ENCODE peak calls at places on chromosomes 4 and X, in eight cellular contexts. L is left ventricle myocardium inferior, M is PC-3, V is HFFc6, P is foreskin fibroblast, A is upper lobe of right lung, I is dorsolateral prefrontal cortex, C is GM23338. Q is an unnamed sample.

GRCh38 chrX:69165116-69165651 is at the start of gene PJA1:
- DNase-seq in P (peak), M (peak), A (peak), I (peak), C (peak), V (peak), L (peak), Q (no peak)

GRCh38 chr4:169723207-169723606 is 34.5 kb downstream of the HPF1 start:
- DNase-seq in P (peak), A (no peak), V (no peak), M (peak), L (no peak), C (peak), I (no peak), Q (no peak)

GRCh38 chrX:12802741-12803140 is 11.5 kb downstream of the PRPS2 start:
- DNase-seq in C (no peak), P (no peak), M (no peak), V (no peak), L (no peak), A (no peak), I (no peak), Q (no peak)

GRCh38 chr4:163071308-163071707 is 95.4 kb downstream of the NAF1 start:
- DNase-seq in P (no peak), A (no peak), M (peak), L (no peak), C (no peak), I (no peak), V (no peak), Q (no peak)

GRCh38 chr4:17687237-17687857 is 72.9 kb downstream of the MED28 start:
- DNase-seq in A (no peak), P (no peak), I (no peak), L (no peak), C (no peak), M (no peak), V (no peak), Q (no peak)

GRCh38 chrX:49063715-49064114 is 4.9 kb downstream of the CCDC120 start:
- DNase-seq in C (no peak), I (no peak), L (no peak), P (no peak), A (no peak), M (no peak), V (no peak), Q (no peak)

GRCh38 chr4:161332696-161333095 is 831.1 kb downstream of the FSTL5 start:
- DNase-seq in V (no peak), I (no peak), L (no peak), A (no peak), C (no peak), P (no peak), M (no peak), Q (no peak)

GRCh38 chrX:46376246-46376885 is 168.9 kb downstream of the ZNF674 start:
- DNase-seq in C (peak), P (peak), L (no peak), V (peak), I (no peak), A (no peak), M (peak), Q (no peak)

GRCh38 chr4:149531861-149532260 is 283.8 kb downstream of the IQCM start:
- DNase-seq in C (no peak), L (no peak), A (no peak), I (no peak), P (peak), V (no peak), M (peak), Q (no peak)

GRCh38 chrX:136325377-136325776 is 24.6 kb downstream of the ADGRG4 start:
- DNase-seq in C (no peak), I (no peak), A (no peak), L (no peak), P (no peak), V (no peak), M (no peak), Q (no peak)

GRCh38 chrX:12137982-12138365 is 299 bp upstream of the FRMPD4 start:
- DNase-seq in M (peak), I (no peak), V (no peak), C (peak), P (peak), L (no peak), A (no peak), Q (no peak)

GRCh38 chrX:65985922-65986588 is 53.8 kb downstream of the VSIG4 start:
- DNase-seq in L (no peak), M (peak), V (peak), C (peak), I (no peak), P (peak), A (no peak), Q (no peak)

GRCh38 chr4:144580421-144580820 is 65.5 kb upstream of the HHIP start:
- DNase-seq in I (no peak), P (no peak), M (peak), A (no peak), C (no peak), L (no peak), V (no peak), Q (no peak)

GRCh38 chr4:7422098-7422897 is 12.4 kb downstream of the PSAPL1 start:
- DNase-seq in M (no peak), I (no peak), L (peak), V (no peak), C (no peak), P (no peak), A (peak), Q (peak)

GRCh38 chr4:8709050-8709728 is 116.6 kb downstream of the CPZ start:
- DNase-seq in I (no peak), M (no peak), L (peak), P (no peak), V (no peak), A (peak), C (no peak), Q (no peak)

GRCh38 chr4:118395057-118395679 is 42.4 kb upstream of the PRSS12 start:
- DNase-seq in P (no peak), L (no peak), C (no peak), M (no peak), A (no peak), V (no peak), I (no peak), Q (no peak)

GRCh38 chrX:97000682-97001393 is 117.1 kb downstream of the RPA4 start:
- DNase-seq in P (no peak), A (no peak), M (no peak), I (no peak), L (no peak), V (no peak), C (no peak), Q (no peak)

GRCh38 chrX:147741776-147742175 is 169.9 kb upstream of the FMR1 start:
- DNase-seq in C (no peak), A (no peak), L (no peak), M (no peak), I (no peak), P (no peak), V (no peak), Q (no peak)

GRCh38 chr4:118348886-118349285 is 3.9 kb downstream of the PRSS12 start:
- DNase-seq in M (no peak), P (no peak), I (no peak), L (no peak), A (no peak), V (no peak), C (no peak), Q (no peak)

GRCh38 chr4:116400480-116400879 is 684.9 kb downstream of the TRAM1L1 start:
- DNase-seq in C (no peak), V (no peak), M (peak), L (no peak), A (no peak), P (peak), I (no peak), Q (no peak)

GRCh38 chr4:89356086-89356485 is 48.5 kb upstream of the GPRIN3 start:
- DNase-seq in L (no peak), I (no peak), M (no peak), C (no peak), A (no peak), V (no peak), P (peak), Q (no peak)

GRCh38 chr4:111016416-111016815 is 393.5 kb upstream of the PITX2 start:
- DNase-seq in L (no peak), A (no peak), M (no peak), C (no peak), V (no peak), P (no peak), I (no peak), Q (no peak)

GRCh38 chr4:80033581-80033980 is 39.4 kb downstream of the ANTXR2 start:
- DNase-seq in A (no peak), V (no peak), M (peak), L (no peak), C (peak), P (no peak), I (no peak), Q (no peak)

GRCh38 chr4:122666527-122667245 is 45.8 kb upstream of the IL21 start:
- DNase-seq in C (no peak), V (peak), I (no peak), L (no peak), P (peak), A (no peak), M (peak), Q (no peak)

GRCh38 chr4:184215709-184216328 is 1.9 kb downstream of the ENPP6 start:
- DNase-seq in C (no peak), I (peak), P (no peak), A (no peak), L (no peak), M (no peak), V (no peak), Q (no peak)

GRCh38 chrX:19811807-19812604 is 75.4 kb downstream of the SH3KBP1 start:
- DNase-seq in L (no peak), M (no peak), P (no peak), I (no peak), C (no peak), A (no peak), V (no peak), Q (no peak)

GRCh38 chr4:120452006-120452405 is 385.4 kb upstream of the MAD2L1 start:
- DNase-seq in V (no peak), L (no peak), C (no peak), I (no peak), M (no peak), A (no peak), P (peak), Q (no peak)

GRCh38 chr4:137519406-137519805 is 12.9 kb downstream of the PCDH18 start:
- DNase-seq in P (peak), C (no peak), V (peak), M (peak), L (no peak), A (no peak), I (no peak), Q (no peak)

GRCh38 chrX:129523076-129524055 is at the start of gene SMARCA1:
- DNase-seq in L (peak), C (peak), M (peak), P (peak), A (peak), I (no peak), V (peak), Q (no peak)

GRCh38 chr4:3533421-3533820 is 1.2 kb upstream of the LRPAP1 start:
- DNase-seq in I (no peak), A (no peak), V (no peak), L (no peak), C (no peak), P (no peak), M (no peak), Q (no peak)

GRCh38 chr4:3135155-3136011 is 60.9 kb downstream of the HTT start:
- DNase-seq in A (no peak), L (no peak), V (no peak), C (no peak), M (no peak), P (no peak), I (no peak), Q (no peak)

GRCh38 chr4:170400346-170400745 is 310.6 kb upstream of the AADAT start:
- DNase-seq in P (no peak), M (peak), I (no peak), L (no peak), V (no peak), C (peak), A (no peak), Q (no peak)

GRCh38 chrX:34350552-34350951 is 218.4 kb upstream of the FAM47A start:
- DNase-seq in C (no peak), M (peak), L (no peak), I (no peak), V (no peak), P (no peak), A (no peak), Q (no peak)

DNA sequence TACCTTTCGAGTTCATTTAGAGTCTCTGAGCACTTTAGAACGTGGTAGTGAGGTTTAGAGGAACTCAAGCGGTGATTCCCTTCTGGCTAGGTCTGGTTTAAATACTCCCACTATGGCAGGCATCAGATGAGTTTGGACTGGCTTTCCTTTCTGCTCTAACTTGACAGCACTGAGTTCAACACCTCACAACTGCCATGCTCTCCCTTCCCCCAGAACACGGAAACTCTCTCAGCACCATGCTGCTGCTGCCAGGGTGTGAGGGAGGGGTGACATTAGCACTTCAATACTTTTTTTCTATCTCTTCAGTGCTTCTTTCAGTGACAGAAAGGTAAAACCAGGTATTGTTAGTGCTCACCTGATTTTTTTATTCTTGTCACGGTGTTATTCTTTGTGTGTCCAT is 234.5 kb upstream of the AGTR2 start:
- DNase-seq in V (no peak), P (no peak), M (no peak), L (no peak), I (no peak), C (peak), A (no peak), Q (no peak)
- TF ChIP-seq CTCF in V (no peak), P (no peak), M (no peak), L (no peak), I (no peak), C (no peak), A (no peak), Q (no peak)

DNA sequence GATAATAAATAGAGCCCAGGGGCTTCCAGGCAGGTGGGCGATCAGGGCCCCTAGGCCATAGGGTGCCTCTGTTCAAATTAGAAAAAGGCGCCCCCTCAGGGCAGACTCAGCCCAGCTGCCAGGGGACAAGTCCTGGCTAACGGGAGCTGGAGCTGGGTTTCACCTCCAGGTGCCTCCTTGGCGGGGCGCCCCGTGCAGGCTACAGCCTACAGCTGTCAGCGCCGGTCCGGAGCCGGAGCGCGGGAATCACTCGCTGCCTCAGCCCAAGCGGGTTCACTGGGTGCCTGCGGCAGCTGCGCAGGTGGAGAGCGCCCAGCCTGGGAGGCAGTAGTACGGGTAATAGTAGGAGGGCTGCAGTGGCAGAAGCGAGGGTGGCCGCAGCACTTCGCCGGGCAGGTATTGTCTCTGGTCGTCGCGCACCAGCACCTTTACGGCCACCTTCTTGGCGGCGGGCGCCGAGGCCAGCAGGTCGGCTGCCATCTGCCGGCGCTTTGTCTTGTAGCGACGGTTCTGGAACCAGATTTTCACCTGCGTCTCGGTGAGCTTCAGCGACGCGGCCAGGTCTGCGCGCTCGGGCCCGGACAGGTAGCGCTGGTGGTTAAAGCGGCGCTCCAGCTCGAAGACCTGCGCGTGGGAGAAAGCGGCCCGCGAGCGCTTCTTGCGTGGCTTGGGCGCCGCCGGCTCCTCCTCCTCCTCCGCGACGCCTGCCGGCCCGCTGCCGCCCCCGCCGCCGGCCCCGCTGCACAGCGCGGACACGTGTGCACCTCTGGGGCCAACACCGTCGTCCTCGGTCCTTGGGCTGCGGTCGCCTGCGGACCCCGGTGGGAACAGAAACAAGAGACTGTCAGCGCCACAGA is 2.4 kb downstream of the NKX3-2 start:
- DNase-seq in A (no peak), L (no peak), C (peak), M (no peak), V (no peak), P (no peak), I (no peak), Q (no peak)
- TF ChIP-seq CTCF in A (peak), L (peak), C (peak), M (no peak), V (peak), P (no peak), I (peak), Q (no peak)

DNA sequence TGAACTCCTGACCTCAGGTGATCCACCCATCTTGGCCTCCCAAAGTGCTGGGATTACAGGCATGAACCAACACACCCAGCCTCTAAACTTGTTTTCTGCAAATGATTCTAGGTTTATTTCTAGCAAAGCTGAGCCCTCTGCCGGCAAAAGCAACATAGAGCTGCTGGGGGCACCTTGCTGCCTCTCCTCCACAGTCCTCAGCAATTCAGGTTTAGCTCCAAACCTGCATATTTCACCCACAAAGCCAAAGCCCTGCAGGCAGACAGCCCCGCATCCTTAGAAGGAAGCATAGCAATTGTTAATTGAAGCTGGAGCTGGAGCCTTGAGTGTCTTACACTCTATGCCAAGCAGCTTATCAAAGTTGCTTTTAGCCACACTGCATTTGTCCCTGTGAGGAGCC is 24.9 kb upstream of the OCIAD2 start:
- DNase-seq in P (no peak), I (no peak), V (no peak), L (no peak), M (no peak), C (no peak), A (no peak), Q (no peak)
- TF ChIP-seq CTCF in P (peak), I (no peak), V (no peak), L (no peak), M (no peak), C (peak), A (no peak), Q (no peak)

GRCh38 chrX:149909324-149910177 is 19.8 kb upstream of the HSFX4 start:
- DNase-seq in V (no peak), P (no peak), M (no peak), L (no peak), C (no peak), A (no peak), I (no peak), Q (no peak)

GRCh38 chrX:149908308-149908707 is 21.1 kb upstream of the HSFX4 start:
- DNase-seq in P (no peak), V (no peak), A (no peak), L (no peak), C (no peak), M (no peak), I (no peak), Q (no peak)

GRCh38 chrX:149908727-149909126 is 20.6 kb upstream of the HSFX4 start:
- DNase-seq in V (no peak), I (no peak), P (no peak), M (no peak), C (no peak), L (no peak), A (no peak), Q (no peak)

GRCh38 chrX:149898554-149898953 is 17.6 kb downstream of the MAGEA8 start:
- DNase-seq in V (no peak), I (no peak), L (no peak), P (no peak), M (no peak), C (no peak), A (no peak), Q (no peak)

GRCh38 chrX:149903889-149904748 is 23.1 kb downstream of the MAGEA8 start:
- DNase-seq in C (peak), A (no peak), L (no peak), P (peak), M (no peak), V (no peak), I (no peak), Q (no peak)
- TF ChIP-seq CTCF in C (peak), A (no peak), L (peak), P (peak), M (no peak), V (peak), I (no peak), Q (peak)

GRCh38 chr4:54433686-54434085 is 204.6 kb downstream of the PDGFRA start:
- DNase-seq in A (no peak), I (no peak), C (peak), M (peak), L (no peak), V (peak), P (peak), Q (no peak)
- TF ChIP-seq CTCF in A (peak), I (peak), C (peak), M (peak), L (peak), V (peak), P (peak), Q (peak)

DNA sequence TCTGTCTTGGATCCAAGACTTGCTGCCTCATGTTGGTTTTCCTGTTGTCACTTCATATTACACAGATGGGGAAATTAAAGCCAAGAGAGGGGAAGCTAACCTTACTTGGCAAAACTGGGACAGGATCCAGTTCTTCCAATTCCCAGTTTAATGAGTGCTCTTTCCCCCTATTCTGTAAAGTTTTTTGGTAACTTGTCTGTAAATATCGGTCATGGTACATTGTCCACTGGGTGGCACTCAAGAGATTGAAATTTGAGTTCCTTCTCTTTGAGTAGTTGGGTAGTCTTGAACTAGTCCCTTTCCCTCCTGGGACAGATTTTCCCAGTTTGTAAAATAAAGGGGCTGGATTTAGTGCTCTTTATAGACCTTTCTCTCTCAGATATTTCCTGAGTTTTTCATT is 12.4 kb upstream of the EOLA2 start:
- DNase-seq in M (peak), I (no peak), A (no peak), V (peak), P (peak), L (no peak), C (peak), Q (no peak)
- TF ChIP-seq CTCF in M (peak), I (peak), A (peak), V (peak), P (peak), L (peak), C (peak), Q (peak)

GRCh38 chr4:138975225-138975624 is 40.4 kb upstream of the NOCT start:
- DNase-seq in V (no peak), I (no peak), L (no peak), M (no peak), C (peak), P (no peak), A (no peak), Q (no peak)
- TF ChIP-seq CTCF in V (peak), I (no peak), L (no peak), M (no peak), C (peak), P (no peak), A (no peak), Q (no peak)

GRCh38 chrX:80184854-80185253 is 170.3 kb downstream of the TBX22 start:
- DNase-seq in V (no peak), I (no peak), M (no peak), L (no peak), A (no peak), C (no peak), P (no peak), Q (no peak)

GRCh38 chrX:80181079-80181478 is 166.5 kb downstream of the TBX22 start:
- DNase-seq in C (peak), L (no peak), V (no peak), A (no peak), I (no peak), M (peak), P (no peak), Q (no peak)
- TF ChIP-seq CTCF in C (peak), L (peak), V (no peak), A (no peak), I (peak), M (peak), P (no peak), Q (no peak)

GRCh38 chrX:53166103-53166502 is 58.9 kb downstream of the KDM5C start:
- DNase-seq in M (no peak), V (no peak), L (no peak), P (no peak), I (no peak), C (no peak), A (no peak), Q (no peak)

GRCh38 chrX:53171356-53171755 is 53.7 kb downstream of the KDM5C start:
- DNase-seq in M (no peak), L (no peak), C (no peak), I (no peak), P (no peak), A (no peak), V (no peak), Q (no peak)
- TF ChIP-seq CTCF in M (no peak), L (no peak), C (peak), I (no peak), P (no peak), A (no peak), V (peak), Q (no peak)

Q was measured in CD14-positive monocyte.